ENCODE peak calls at places on chromosomes 7 and 10, in ten cellular contexts. S is midbrain, J is HTR-8/SVneo, Z is putamen, F is hepatocyte, R is astrocyte, E is HFF-Myc, N is kidney glomerular epithelial cell, B is cardiac fibroblast, Q is foreskin fibroblast. C is an unnamed sample.

GRCh38 chr10:29209830-29210229 is 79.0 kb upstream of the LYZL1 start:
- DNase-seq in S (no peak), J (no peak), Z (no peak), F (no peak), R (no peak), E (no peak), N (no peak), B (no peak), Q (no peak), C (no peak)

GRCh38 chr7:149257146-149257545 is 4.8 kb upstream of the ZNF783 start:
- DNase-seq in S (no peak), J (no peak), Z (no peak), F (no peak), R (no peak), E (no peak), N (no peak), B (no peak), Q (peak), C (no peak)

GRCh38 chr10:124669141-124669823 is 74.9 kb downstream of the FAM53B start:
- DNase-seq in S (no peak), J (no peak), Z (no peak), F (no peak), R (no peak), E (no peak), N (no peak), B (no peak), Q (no peak), C (no peak)

GRCh38 chr7:48038815-48039496 is 3.6 kb downstream of the C7orf57 start:
- DNase-seq in S (no peak), J (no peak), Z (no peak), F (no peak), R (no peak), E (no peak), N (no peak), B (no peak), Q (no peak), C (no peak)

GRCh38 chr10:35924726-35925125 is 282.6 kb upstream of the FZD8 start:
- DNase-seq in S (no peak), J (no peak), Z (no peak), F (no peak), R (no peak), E (no peak), N (no peak), B (no peak), Q (no peak), C (no peak)

GRCh38 chr10:91603931-91604331 is 28.9 kb downstream of the PPP1R3C start:
- DNase-seq in S (no peak), J (no peak), Z (no peak), F (peak), R (peak), E (no peak), N (peak), B (peak), Q (no peak), C (peak)

GRCh38 chr10:58531084-58531695 is 18.5 kb downstream of the BICC1 start:
- DNase-seq in S (peak), J (peak), Z (peak), F (peak), R (peak), E (peak), N (peak), B (peak), Q (peak), C (no peak)

GRCh38 chr7:131011976-131012375 is 278.0 kb upstream of the KLF14 start:
- DNase-seq in S (no peak), J (peak), Z (no peak), F (peak), R (peak), E (peak), N (peak), B (peak), Q (peak), C (peak)

GRCh38 chr10:79422178-79422892 is 23.1 kb downstream of the ZCCHC24 start:
- DNase-seq in S (no peak), J (peak), Z (no peak), F (peak), R (peak), E (peak), N (no peak), B (peak), Q (peak), C (no peak)

C was measured in A549.